ENCODE peak calls at places on chromosome 14, in five cellular contexts. One of them, this sample, is unnamed.

GRCh38 chr14:94407906-94408305 is 19.5 kb upstream of the SERPINA1 start:
- DNase-seq in colonic mucosa: no peak
- DNase-seq in fibroblast of lung: no peak
- DNase-seq in PC-3: no peak
- DNase-seq in mammary epithelial cell: no peak
- DNase-seq in this sample: no peak

GRCh38 chr14:59305231-59305630 is 116.8 kb downstream of the DAAM1 start:
- DNase-seq in colonic mucosa: no peak
- DNase-seq in fibroblast of lung: peak
- DNase-seq in PC-3: peak
- DNase-seq in mammary epithelial cell: no peak
- DNase-seq in this sample: no peak

GRCh38 chr14:36996133-36996856 is 176.1 kb downstream of the SLC25A21 start:
- DNase-seq in colonic mucosa: no peak
- DNase-seq in fibroblast of lung: peak
- DNase-seq in PC-3: peak
- DNase-seq in mammary epithelial cell: peak
- DNase-seq in this sample: no peak

GRCh38 chr14:69204753-69205152 is 13.5 kb downstream of the EXD2 start:
- DNase-seq in colonic mucosa: no peak
- DNase-seq in fibroblast of lung: no peak
- DNase-seq in PC-3: peak
- DNase-seq in mammary epithelial cell: peak
- DNase-seq in this sample: no peak

GRCh38 chr14:61355892-61356325 is 34.5 kb downstream of the PRKCH start:
- DNase-seq in colonic mucosa: no peak
- DNase-seq in fibroblast of lung: peak
- DNase-seq in PC-3: peak
- DNase-seq in mammary epithelial cell: peak
- DNase-seq in this sample: peak

GRCh38 chr14:61565836-61566536 is 129.3 kb upstream of the HIF1A start:
- DNase-seq in colonic mucosa: no peak
- DNase-seq in fibroblast of lung: peak
- DNase-seq in PC-3: peak
- DNase-seq in mammary epithelial cell: peak
- DNase-seq in this sample: no peak

GRCh38 chr14:50944647-50945413 is 547 bp upstream of the PYGL start:
- DNase-seq in colonic mucosa: peak
- DNase-seq in fibroblast of lung: peak
- DNase-seq in PC-3: peak
- DNase-seq in mammary epithelial cell: peak
- DNase-seq in this sample: peak

GRCh38 chr14:89386214-89386886 is 30.7 kb downstream of the FOXN3 start:
- DNase-seq in colonic mucosa: no peak
- DNase-seq in fibroblast of lung: peak
- DNase-seq in PC-3: no peak
- DNase-seq in mammary epithelial cell: no peak
- DNase-seq in this sample: no peak

GRCh38 chr14:65290830-65291229 is 121.7 kb upstream of the FUT8 start:
- DNase-seq in colonic mucosa: no peak
- DNase-seq in fibroblast of lung: peak
- DNase-seq in PC-3: peak
- DNase-seq in mammary epithelial cell: peak
- DNase-seq in this sample: no peak

GRCh38 chr14:28294834-28295440 is 471.6 kb upstream of the FOXG1 start:
- DNase-seq in colonic mucosa: no peak
- DNase-seq in fibroblast of lung: peak
- DNase-seq in PC-3: peak
- DNase-seq in mammary epithelial cell: peak
- DNase-seq in this sample: no peak

GRCh38 chr14:21056520-21057163 is 980 bp upstream of the RNASE8 start:
- DNase-seq in colonic mucosa: peak
- DNase-seq in fibroblast of lung: no peak
- DNase-seq in PC-3: peak
- DNase-seq in mammary epithelial cell: no peak
- DNase-seq in this sample: no peak

GRCh38 chr14:81311816-81312215 is 88.3 kb downstream of the STON2 start:
- DNase-seq in colonic mucosa: no peak
- DNase-seq in fibroblast of lung: peak
- DNase-seq in PC-3: no peak
- DNase-seq in mammary epithelial cell: peak
- DNase-seq in this sample: no peak

GRCh38 chr14:38839743-38840375 is 263.2 kb downstream of the SEC23A start:
- DNase-seq in colonic mucosa: peak
- DNase-seq in fibroblast of lung: peak
- DNase-seq in PC-3: peak
- DNase-seq in mammary epithelial cell: peak
- DNase-seq in this sample: no peak

GRCh38 chr14:52080817-52081755 is 12.2 kb upstream of the NID2 start:
- DNase-seq in colonic mucosa: no peak
- DNase-seq in fibroblast of lung: peak
- DNase-seq in PC-3: peak
- DNase-seq in mammary epithelial cell: peak
- DNase-seq in this sample: no peak

GRCh38 chr14:70254476-70254961 is 65.8 kb upstream of the SLC8A3 start:
- DNase-seq in colonic mucosa: peak
- DNase-seq in fibroblast of lung: peak
- DNase-seq in PC-3: peak
- DNase-seq in mammary epithelial cell: peak
- DNase-seq in this sample: peak

GRCh38 chr14:30620178-30620577 is 1.9 kb upstream of the SCFD1 start:
- DNase-seq in colonic mucosa: no peak
- DNase-seq in fibroblast of lung: peak
- DNase-seq in PC-3: peak
- DNase-seq in mammary epithelial cell: peak
- DNase-seq in this sample: no peak

GRCh38 chr14:54669759-54670630 is 103.1 kb downstream of the SAMD4A start:
- DNase-seq in colonic mucosa: no peak
- DNase-seq in fibroblast of lung: peak
- DNase-seq in PC-3: peak
- DNase-seq in mammary epithelial cell: no peak
- DNase-seq in this sample: peak

GRCh38 chr14:89621009-89621421 is 204.0 kb upstream of the FOXN3 start:
- DNase-seq in colonic mucosa: no peak
- DNase-seq in fibroblast of lung: no peak
- DNase-seq in PC-3: no peak
- DNase-seq in mammary epithelial cell: no peak
- DNase-seq in this sample: no peak

GRCh38 chr14:100297320-100298300 is 8.6 kb downstream of the SLC25A29 start:
- DNase-seq in colonic mucosa: peak
- DNase-seq in fibroblast of lung: peak
- DNase-seq in PC-3: no peak
- DNase-seq in mammary epithelial cell: no peak
- DNase-seq in this sample: peak

GRCh38 chr14:76109087-76109880 is 42.4 kb upstream of the GPATCH2L start:
- DNase-seq in colonic mucosa: no peak
- DNase-seq in fibroblast of lung: no peak
- DNase-seq in PC-3: peak
- DNase-seq in mammary epithelial cell: no peak
- DNase-seq in this sample: no peak

GRCh38 chr14:75286313-75286712 is 7.7 kb downstream of the FOS start:
- DNase-seq in colonic mucosa: no peak
- DNase-seq in fibroblast of lung: no peak
- DNase-seq in PC-3: no peak
- DNase-seq in mammary epithelial cell: no peak
- DNase-seq in this sample: no peak

GRCh38 chr14:29236848-29237247 is 470.3 kb downstream of the FOXG1 start:
- DNase-seq in colonic mucosa: no peak
- DNase-seq in fibroblast of lung: peak
- DNase-seq in PC-3: peak
- DNase-seq in mammary epithelial cell: no peak
- DNase-seq in this sample: no peak

GRCh38 chr14:83838221-83838620 is 1691.7 kb upstream of the FLRT2 start:
- DNase-seq in colonic mucosa: no peak
- DNase-seq in fibroblast of lung: peak
- DNase-seq in PC-3: no peak
- DNase-seq in mammary epithelial cell: no peak
- DNase-seq in this sample: no peak

GRCh38 chr14:95190346-95190840 is 33.1 kb upstream of the DICER1 start:
- DNase-seq in colonic mucosa: no peak
- DNase-seq in fibroblast of lung: no peak
- DNase-seq in PC-3: no peak
- DNase-seq in mammary epithelial cell: no peak
- DNase-seq in this sample: no peak

GRCh38 chr14:100289916-100290606 is 16.2 kb downstream of the SLC25A29 start:
- DNase-seq in colonic mucosa: no peak
- DNase-seq in fibroblast of lung: no peak
- DNase-seq in PC-3: no peak
- DNase-seq in mammary epithelial cell: no peak
- DNase-seq in this sample: peak

GRCh38 chr14:37278673-37279538 is 81.2 kb downstream of the MIPOL1 start:
- DNase-seq in colonic mucosa: no peak
- DNase-seq in fibroblast of lung: no peak
- DNase-seq in PC-3: no peak
- DNase-seq in mammary epithelial cell: no peak
- DNase-seq in this sample: no peak

GRCh38 chr14:77031680-77032482 is 3.4 kb upstream of the IRF2BPL start:
- DNase-seq in colonic mucosa: no peak
- DNase-seq in fibroblast of lung: peak
- DNase-seq in PC-3: peak
- DNase-seq in mammary epithelial cell: no peak
- DNase-seq in this sample: no peak

GRCh38 chr14:73763396-73763795 is 49.2 kb upstream of the PNMA1 start:
- DNase-seq in colonic mucosa: peak
- DNase-seq in fibroblast of lung: no peak
- DNase-seq in PC-3: no peak
- DNase-seq in mammary epithelial cell: no peak
- DNase-seq in this sample: no peak

GRCh38 chr14:98189077-98189476 is 1082.9 kb downstream of the BCL11B start:
- DNase-seq in colonic mucosa: no peak
- DNase-seq in fibroblast of lung: no peak
- DNase-seq in PC-3: no peak
- DNase-seq in mammary epithelial cell: no peak
- DNase-seq in this sample: no peak

GRCh38 chr14:76320486-76320885 is 55.5 kb upstream of the ESRRB start:
- DNase-seq in colonic mucosa: no peak
- DNase-seq in fibroblast of lung: no peak
- DNase-seq in PC-3: no peak
- DNase-seq in mammary epithelial cell: no peak
- DNase-seq in this sample: no peak

GRCh38 chr14:34837801-34838322 is 37.3 kb downstream of the BAZ1A start:
- DNase-seq in colonic mucosa: no peak
- DNase-seq in fibroblast of lung: no peak
- DNase-seq in PC-3: peak
- DNase-seq in mammary epithelial cell: peak
- DNase-seq in this sample: no peak

GRCh38 chr14:34845869-34846268 is 29.3 kb downstream of the BAZ1A start:
- DNase-seq in colonic mucosa: no peak
- DNase-seq in fibroblast of lung: no peak
- DNase-seq in PC-3: no peak
- DNase-seq in mammary epithelial cell: no peak
- DNase-seq in this sample: no peak

DNA sequence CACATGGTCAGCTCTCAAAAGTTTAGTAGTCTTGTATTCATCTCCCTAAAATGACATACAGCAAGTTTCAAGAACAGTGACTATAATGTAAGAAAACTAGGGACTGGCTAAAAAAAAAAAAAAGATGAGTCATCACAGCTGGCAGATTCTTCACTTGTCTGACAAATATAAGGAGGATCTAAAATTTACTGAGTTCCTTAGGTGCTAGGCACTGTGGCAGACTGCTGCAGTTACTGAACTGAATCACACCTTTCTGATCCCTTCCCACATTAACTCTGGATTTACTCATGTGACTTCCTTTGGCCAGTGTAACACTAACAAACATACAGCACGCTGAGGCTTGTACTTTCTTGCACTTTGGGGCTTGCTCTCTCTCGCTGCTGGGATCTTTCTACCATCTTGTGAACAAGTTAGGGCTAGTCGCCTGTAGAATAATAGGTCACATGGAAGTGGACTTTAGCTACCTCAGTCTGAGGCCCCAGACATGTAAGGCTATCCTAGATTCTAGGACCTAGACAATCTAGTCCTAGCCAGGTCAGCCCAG is 32.1 kb downstream of the BAZ1A start:
- DNase-seq in colonic mucosa: no peak
- DNase-seq in fibroblast of lung: peak
- DNase-seq in PC-3: peak
- DNase-seq in mammary epithelial cell: peak
- DNase-seq in this sample: no peak
- H3K9ac ChIP-seq in colonic mucosa: no peak
- H3K9ac ChIP-seq in fibroblast of lung: no peak
- H3K9ac ChIP-seq in PC-3: no peak
- H3K9ac ChIP-seq in mammary epithelial cell: no peak
- H3K9ac ChIP-seq in this sample: no peak

GRCh38 chr14:67538501-67538900 is 5.4 kb downstream of the PLEKHH1 start:
- DNase-seq in colonic mucosa: no peak
- DNase-seq in fibroblast of lung: no peak
- DNase-seq in PC-3: no peak
- DNase-seq in mammary epithelial cell: peak
- DNase-seq in this sample: no peak

GRCh38 chr14:67541448-67542387 is 8.6 kb downstream of the PLEKHH1 start:
- DNase-seq in colonic mucosa: peak
- DNase-seq in fibroblast of lung: no peak
- DNase-seq in PC-3: no peak
- DNase-seq in mammary epithelial cell: no peak
- DNase-seq in this sample: no peak

GRCh38 chr14:67537736-67538135 is 4.6 kb downstream of the PLEKHH1 start:
- DNase-seq in colonic mucosa: no peak
- DNase-seq in fibroblast of lung: no peak
- DNase-seq in PC-3: no peak
- DNase-seq in mammary epithelial cell: no peak
- DNase-seq in this sample: no peak

GRCh38 chr14:67536087-67536486 is 3.0 kb downstream of the PLEKHH1 start:
- DNase-seq in colonic mucosa: no peak
- DNase-seq in fibroblast of lung: no peak
- DNase-seq in PC-3: no peak
- DNase-seq in mammary epithelial cell: no peak
- DNase-seq in this sample: no peak

GRCh38 chr14:67539116-67539515 is 6.0 kb downstream of the PLEKHH1 start:
- DNase-seq in colonic mucosa: no peak
- DNase-seq in fibroblast of lung: no peak
- DNase-seq in PC-3: no peak
- DNase-seq in mammary epithelial cell: no peak
- DNase-seq in this sample: no peak
- H3K4me3 ChIP-seq in colonic mucosa: no peak
- H3K4me3 ChIP-seq in fibroblast of lung: no peak
- H3K4me3 ChIP-seq in PC-3: no peak
- H3K4me3 ChIP-seq in mammary epithelial cell: no peak
- H3K4me3 ChIP-seq in this sample: no peak

GRCh38 chr14:104744484-104744883 is 8.5 kb upstream of the SIVA1 start:
- DNase-seq in colonic mucosa: no peak
- DNase-seq in fibroblast of lung: no peak
- DNase-seq in PC-3: no peak
- DNase-seq in mammary epithelial cell: no peak
- DNase-seq in this sample: peak
- H3K9ac ChIP-seq in colonic mucosa: no peak
- H3K9ac ChIP-seq in fibroblast of lung: no peak
- H3K9ac ChIP-seq in PC-3: no peak
- H3K9ac ChIP-seq in mammary epithelial cell: no peak
- H3K9ac ChIP-seq in this sample: no peak

DNA sequence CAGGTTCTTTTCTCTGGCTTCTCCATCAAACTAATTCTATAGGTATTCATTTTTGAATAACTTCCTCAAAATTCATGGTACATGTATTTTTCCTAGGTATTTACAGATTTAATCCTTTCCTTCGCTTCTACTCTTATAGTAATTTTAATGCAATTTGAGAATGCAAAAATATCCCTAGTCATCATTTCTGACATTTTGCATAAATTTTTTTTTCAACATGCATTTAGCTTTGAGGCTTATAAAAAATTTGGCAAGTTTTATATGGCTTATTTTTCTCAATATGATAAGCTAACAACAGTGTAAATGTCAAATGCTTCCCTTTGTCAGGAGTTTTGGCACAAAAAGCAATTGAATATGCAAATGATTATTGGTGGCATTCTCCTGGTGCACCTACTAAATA is 872.6 kb downstream of the FLRT2 start:
- DNase-seq in colonic mucosa: no peak
- DNase-seq in fibroblast of lung: no peak
- DNase-seq in PC-3: no peak
- DNase-seq in mammary epithelial cell: no peak
- DNase-seq in this sample: no peak
- H3K4me3 ChIP-seq in colonic mucosa: no peak
- H3K4me3 ChIP-seq in fibroblast of lung: no peak
- H3K4me3 ChIP-seq in PC-3: no peak
- H3K4me3 ChIP-seq in mammary epithelial cell: no peak
- H3K4me3 ChIP-seq in this sample: no peak